ENCODE peak calls at places on chromosome 19, in four cellular contexts. One of them, this sample, is unnamed.

GRCh38 chr19:47093254-47093653 is 20.3 kb downstream of the ZC3H4 start:
- DNase-seq in left cardiac atrium: no peak
- DNase-seq in amniotic stem cell: no peak
- DNase-seq in Karpas-422: no peak
- DNase-seq in this sample: no peak

GRCh38 chr19:33248954-33249613 is 23.4 kb upstream of the SLC7A10 start:
- DNase-seq in left cardiac atrium: no peak
- DNase-seq in amniotic stem cell: no peak
- DNase-seq in Karpas-422: no peak
- DNase-seq in this sample: no peak

GRCh38 chr19:58356971-58357797 is 3.9 kb upstream of the A1BG start:
- DNase-seq in left cardiac atrium: no peak
- DNase-seq in amniotic stem cell: no peak
- DNase-seq in Karpas-422: no peak
- DNase-seq in this sample: no peak

GRCh38 chr19:48900477-48901452 is 653 bp downstream of the NUCB1 start:
- DNase-seq in left cardiac atrium: no peak
- DNase-seq in amniotic stem cell: no peak
- DNase-seq in Karpas-422: peak
- DNase-seq in this sample: no peak

GRCh38 chr19:38440592-38440991 is 7.1 kb downstream of the RYR1 start:
- DNase-seq in left cardiac atrium: no peak
- DNase-seq in amniotic stem cell: no peak
- DNase-seq in Karpas-422: no peak
- DNase-seq in this sample: no peak

GRCh38 chr19:38210458-38210987 is 13.5 kb downstream of the DPF1 start:
- DNase-seq in left cardiac atrium: peak
- DNase-seq in amniotic stem cell: no peak
- DNase-seq in Karpas-422: no peak
- DNase-seq in this sample: no peak

GRCh38 chr19:46442808-46443450 is 14.2 kb upstream of the PNMA8C start:
- DNase-seq in left cardiac atrium: peak
- DNase-seq in amniotic stem cell: no peak
- DNase-seq in Karpas-422: no peak
- DNase-seq in this sample: no peak

GRCh38 chr19:40232949-40233810 is 6.7 kb upstream of the CCNP start:
- DNase-seq in left cardiac atrium: no peak
- DNase-seq in amniotic stem cell: no peak
- DNase-seq in Karpas-422: no peak
- DNase-seq in this sample: no peak